ENCODE peak calls at places on chromosomes 16 and 17, in four cellular contexts. M, U, N and W are unnamed samples.

GRCh38 chr17:40070895-40071719 is 8.3 kb downstream of the THRA start:
- DNase-seq in M (no peak), U (no peak), N (no peak), W (no peak)

GRCh38 chr17:73362697-73363096 is 50.9 kb upstream of the CDC42EP4 start:
- DNase-seq in M (no peak), U (no peak), N (no peak), W (no peak)

GRCh38 chr16:87677830-87678229 is 75.5 kb downstream of the JPH3 start:
- DNase-seq in M (no peak), U (no peak), N (no peak), W (no peak)

GRCh38 chr17:16599537-16599936 is 30.5 kb upstream of the ZNF287 start:
- DNase-seq in M (no peak), U (no peak), N (no peak), W (no peak)

GRCh38 chr17:76383645-76384221 is 676 bp upstream of the SPHK1 start:
- DNase-seq in M (peak), U (peak), N (peak), W (peak)

GRCh38 chr16:66844342-66845079 is at the start of gene CA7:
- DNase-seq in M (no peak), U (peak), N (no peak), W (no peak)

GRCh38 chr17:44959821-44960523 is 8.1 kb downstream of the C1QL1 start:
- DNase-seq in M (no peak), U (peak), N (no peak), W (no peak)

GRCh38 chr17:17419621-17420020 is 57.2 kb upstream of the MED9 start:
- DNase-seq in M (no peak), U (no peak), N (no peak), W (peak)

GRCh38 chr16:81165411-81166097 is 69.4 kb upstream of the GCSH start:
- DNase-seq in M (no peak), U (no peak), N (no peak), W (no peak)

DNA sequence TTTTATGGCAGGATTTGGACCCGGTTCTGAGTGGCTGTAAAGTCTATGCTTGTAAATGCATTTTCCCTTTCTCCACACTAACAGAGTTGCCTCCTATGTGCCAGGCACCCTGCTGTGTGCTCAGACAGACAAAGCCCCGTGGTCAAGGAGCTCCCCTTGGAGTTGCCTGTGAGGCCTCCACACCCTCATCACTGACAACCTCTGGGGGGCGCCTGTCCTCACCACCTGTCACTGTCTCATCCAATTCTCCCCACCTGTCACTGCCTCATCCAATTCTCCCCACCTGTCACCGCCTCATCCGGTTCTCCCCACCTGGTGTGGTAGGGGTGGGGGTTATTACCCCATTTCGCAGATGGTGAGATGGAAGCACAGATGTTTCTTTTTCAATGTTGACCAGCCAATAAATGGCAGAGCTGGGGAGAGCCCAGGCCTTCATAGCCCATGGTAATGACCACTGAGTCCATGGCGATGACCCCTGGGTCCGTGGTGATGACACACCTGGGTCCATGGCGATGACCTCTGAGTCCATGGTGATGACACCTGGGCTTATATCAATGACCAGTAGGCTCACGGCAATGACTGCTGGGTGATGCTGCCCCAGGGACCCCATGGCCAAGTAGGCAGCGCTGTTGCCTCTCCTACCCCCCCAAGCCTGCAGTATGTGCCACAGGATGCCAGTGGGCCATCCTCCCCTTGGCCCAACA is 150.1 kb downstream of the IRF8 start:
- DNase-seq in M (no peak), U (no peak), N (no peak), W (no peak)
- TF ChIP-seq CTCF in M (no peak), U (peak), N (no peak), W (no peak)

GRCh38 chr17:21376585-21376834 is 353 bp downstream of the KCNJ12 start:
- DNase-seq in M (no peak), U (no peak), N (no peak), W (no peak)
- H3K4me3 ChIP-seq in M (peak), U (no peak), N (peak), W (peak)

GRCh38 chr17:38733315-38734234 is 3.4 kb downstream of the CISD3 start:
- DNase-seq in M (no peak), U (no peak), N (no peak), W (no peak)
- TF ChIP-seq CTCF in M (no peak), U (peak), N (no peak), W (peak)

GRCh38 chr17:74921045-74921681 is 1.9 kb downstream of the USH1G start:
- DNase-seq in M (no peak), U (no peak), N (no peak), W (no peak)
- H3K4me3 ChIP-seq in M (no peak), U (no peak), N (no peak), W (no peak)

DNA sequence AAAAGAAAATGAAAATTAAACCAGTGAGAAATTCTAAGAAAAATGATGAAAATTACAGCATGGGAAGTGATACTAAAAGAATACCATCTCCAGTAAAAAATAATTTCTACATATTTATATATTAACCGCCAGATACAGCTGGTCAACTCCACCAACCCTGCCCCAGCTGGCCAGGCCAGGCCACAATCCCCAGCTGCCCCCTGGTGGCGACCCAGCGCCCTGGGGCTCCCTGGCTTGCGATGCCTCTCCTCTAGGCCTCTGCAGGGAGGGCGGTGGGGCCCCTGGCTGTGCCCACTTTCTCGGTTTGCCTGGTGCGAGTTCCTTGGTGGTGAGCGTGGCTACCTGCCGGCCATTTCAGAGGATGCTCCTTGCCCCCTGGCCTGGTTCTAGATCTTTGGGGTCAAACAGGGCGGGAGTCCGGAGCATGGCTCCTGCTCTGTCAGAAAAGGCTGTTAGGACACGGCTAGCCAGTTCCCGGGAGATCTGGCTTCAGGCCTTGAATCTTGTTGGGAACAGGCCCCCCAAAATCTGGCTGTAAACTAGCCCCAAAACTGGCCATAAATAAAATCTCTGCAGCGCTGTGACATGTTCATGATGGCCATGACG is 14.5 kb downstream of the GLIS2 start:
- DNase-seq in M (peak), U (peak), N (peak), W (peak)
- TF ChIP-seq CTCF in M (peak), U (peak), N (peak), W (peak)

DNA sequence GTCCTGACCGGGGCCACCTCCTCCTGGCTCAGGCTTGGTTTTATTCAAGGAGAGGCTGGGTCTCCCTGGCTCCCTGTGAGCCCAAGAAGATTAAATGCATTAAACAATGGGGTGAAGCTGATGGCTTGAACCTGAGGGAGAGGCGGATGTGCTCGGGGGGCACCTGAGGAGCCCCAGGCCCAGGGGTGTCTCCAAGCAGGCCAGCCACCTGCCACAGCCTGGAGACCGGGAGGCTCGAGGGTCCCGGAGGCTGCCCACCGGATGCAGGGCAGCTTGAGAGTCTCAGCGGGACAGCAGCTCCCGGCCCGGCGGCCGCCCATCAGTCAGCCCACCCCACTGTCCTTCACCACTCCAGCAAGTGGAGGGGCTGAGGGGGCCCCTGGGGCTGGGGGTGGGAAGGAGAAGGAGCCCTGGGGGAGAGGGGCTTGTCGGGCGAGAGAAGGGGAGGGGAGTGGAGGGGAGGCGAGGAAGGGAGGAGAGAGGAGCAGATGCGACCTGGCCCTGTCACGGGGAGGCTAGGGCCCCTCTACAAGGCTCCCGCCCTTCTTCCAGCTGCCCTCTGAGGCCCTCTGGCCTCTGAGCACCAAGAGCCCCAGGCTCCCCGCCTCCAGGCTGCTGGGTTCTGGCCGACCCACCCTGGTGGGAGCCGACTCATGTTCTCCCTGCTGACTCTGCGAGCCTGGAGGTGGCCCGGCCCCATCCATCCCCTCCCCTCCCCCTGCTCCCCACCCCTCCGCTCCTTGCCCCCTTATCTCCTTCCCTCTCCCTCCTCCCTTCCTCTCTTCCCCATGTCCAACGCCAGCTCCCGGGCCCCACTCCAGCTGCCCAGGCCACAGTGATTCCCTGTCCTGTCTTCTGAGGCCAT is 13.2 kb downstream of the CD7 start:
- DNase-seq in M (no peak), U (peak), N (peak), W (no peak)
- H3K4me3 ChIP-seq in M (no peak), U (no peak), N (no peak), W (no peak)

GRCh38 chr17:55437165-55437605 is 15.6 kb upstream of the MMD start:
- DNase-seq in M (no peak), U (no peak), N (no peak), W (no peak)
- TF ChIP-seq CTCF in M (no peak), U (no peak), N (no peak), W (no peak)

GRCh38 chr16:23401142-23401541 is 51.8 kb downstream of the COG7 start:
- DNase-seq in M (no peak), U (no peak), N (no peak), W (no peak)

GRCh38 chr16:23400387-23400930 is 52.5 kb downstream of the COG7 start:
- DNase-seq in M (no peak), U (no peak), N (no peak), W (no peak)

GRCh38 chr16:23397464-23397863 is 55.5 kb downstream of the COG7 start:
- DNase-seq in M (no peak), U (no peak), N (no peak), W (no peak)

GRCh38 chr16:23402100-23402499 is 50.9 kb downstream of the COG7 start:
- DNase-seq in M (no peak), U (no peak), N (no peak), W (no peak)

GRCh38 chr16:23398987-23399805 is 53.8 kb downstream of the COG7 start:
- DNase-seq in M (no peak), U (no peak), N (peak), W (no peak)
- H3K4me3 ChIP-seq in M (no peak), U (no peak), N (no peak), W (no peak)

GRCh38 chr17:57595942-57596695 is 149.0 kb downstream of the CCDC182 start:
- DNase-seq in M (no peak), U (no peak), N (no peak), W (no peak)
- TF ChIP-seq CTCF in M (no peak), U (no peak), N (no peak), W (no peak)

GRCh38 chr16:20904507-20905079 is 4.0 kb downstream of the LYRM1 start:
- DNase-seq in M (peak), U (no peak), N (peak), W (peak)
- H3K4me3 ChIP-seq in M (no peak), U (no peak), N (no peak), W (no peak)